ENCODE peak calls at places on chromosomes 16 and 17, in nine cellular contexts. Q, W, C, H, B, M, L, Z and X are unnamed samples.

GRCh38 chr17:1490643-1491405 is 1.7 kb downstream of the MYO1C start:
- DNase-seq in Q (peak), W (peak), C (peak), H (peak), B (peak), M (peak), L (peak), Z (peak), X (peak)

GRCh38 chr17:65485388-65486299 is 75.8 kb downstream of the AXIN2 start:
- DNase-seq in Q (peak), W (no peak), C (peak), H (no peak), B (no peak), M (no peak), L (no peak), Z (no peak), X (no peak)

GRCh38 chr17:81552244-81553017 is at the start of gene FAAP100:
- DNase-seq in Q (peak), W (peak), C (peak), H (peak), B (peak), M (peak), L (peak), Z (peak), X (peak)

GRCh38 chr16:88503771-88504488 is 50.9 kb downstream of the ZFPM1 start:
- DNase-seq in Q (no peak), W (no peak), C (no peak), H (no peak), B (no peak), M (no peak), L (no peak), Z (no peak), X (no peak)

GRCh38 chr17:82020874-82021727 is 1.6 kb downstream of the CENPX start:
- DNase-seq in Q (peak), W (peak), C (peak), H (peak), B (peak), M (peak), L (peak), Z (peak), X (peak)

GRCh38 chr16:1308036-1308976 is 1.1 kb upstream of the UBE2I start:
- DNase-seq in Q (no peak), W (no peak), C (no peak), H (no peak), B (no peak), M (no peak), L (no peak), Z (no peak), X (no peak)

GRCh38 chr16:86761117-86761971 is 183.0 kb downstream of the FOXL1 start:
- DNase-seq in Q (peak), W (peak), C (no peak), H (peak), B (peak), M (peak), L (peak), Z (peak), X (peak)

GRCh38 chr16:27400751-27401620 is 988 bp upstream of the IL21R start:
- DNase-seq in Q (no peak), W (no peak), C (no peak), H (no peak), B (no peak), M (no peak), L (no peak), Z (no peak), X (no peak)

GRCh38 chr17:63528183-63528582 is 5.0 kb downstream of the KCNH6 start:
- DNase-seq in Q (no peak), W (no peak), C (no peak), H (no peak), B (no peak), M (no peak), L (no peak), Z (no peak), X (no peak)

GRCh38 chr17:57544381-57544780 is 200.7 kb downstream of the CCDC182 start:
- DNase-seq in Q (no peak), W (no peak), C (no peak), H (no peak), B (no peak), M (no peak), L (no peak), Z (no peak), X (no peak)

DNA sequence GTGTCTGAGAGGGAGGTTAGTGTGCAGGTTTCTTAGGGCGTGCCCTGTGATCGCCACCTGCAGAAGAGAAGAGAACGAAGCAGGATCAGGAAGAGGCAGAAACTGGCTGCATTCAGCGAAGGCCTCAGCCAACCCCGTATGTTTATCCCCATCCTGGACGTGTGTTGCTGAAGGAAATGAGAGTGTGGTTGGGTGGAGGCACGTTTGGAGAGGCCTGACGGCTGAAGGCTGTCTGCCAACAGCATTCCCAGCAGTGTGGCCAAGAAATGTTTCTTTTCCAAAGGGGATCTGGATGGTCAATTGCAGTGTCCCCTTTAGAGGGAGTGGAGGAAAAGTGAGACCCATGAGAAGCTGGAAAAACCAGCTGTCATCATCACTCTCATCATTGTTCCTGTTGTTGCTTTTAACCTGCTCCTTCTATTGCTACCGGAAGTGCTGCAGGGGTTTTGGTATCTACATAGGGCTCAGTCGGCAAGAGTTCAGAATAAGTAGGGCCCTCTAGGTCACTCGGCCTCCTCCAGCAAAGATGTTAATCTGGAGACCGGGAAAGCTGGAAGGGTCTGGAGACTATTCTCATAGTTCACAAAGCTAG is 46.5 kb upstream of the SLC47A1 start:
- DNase-seq in Q (no peak), W (peak), C (no peak), H (no peak), B (no peak), M (no peak), L (no peak), Z (no peak), X (no peak)
- TF ChIP-seq CTCF in Q (no peak), W (no peak), C (no peak), H (no peak), B (no peak), M (no peak), L (no peak), Z (no peak), X (no peak)

DNA sequence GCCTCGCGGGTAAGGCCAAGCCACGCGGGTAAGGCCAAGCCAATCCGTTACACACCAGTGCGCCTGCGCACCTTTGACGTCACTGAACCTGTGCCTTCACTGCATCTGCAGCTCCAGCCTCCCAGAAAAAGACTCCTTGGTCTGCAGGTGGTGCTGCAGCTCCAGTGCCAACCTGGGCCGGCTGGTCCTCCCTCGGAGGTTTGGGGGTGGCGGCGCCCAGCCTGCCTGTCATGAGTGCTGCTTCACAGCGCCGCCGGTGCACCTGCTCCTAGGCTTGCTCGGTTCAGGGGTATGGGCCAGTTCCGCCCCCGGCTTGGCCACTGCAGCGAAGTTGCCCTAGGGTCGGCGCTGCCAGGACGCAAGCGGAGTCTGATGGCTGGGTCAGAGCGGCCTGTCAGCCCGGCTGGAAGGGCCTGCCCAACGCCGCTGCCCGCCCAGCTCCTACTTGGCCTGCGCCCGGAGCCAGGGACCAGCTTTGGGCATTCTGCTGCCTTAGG is 146.6 kb downstream of the USP22 start:
- DNase-seq in Q (peak), W (no peak), C (no peak), H (no peak), B (no peak), M (no peak), L (no peak), Z (peak), X (no peak)
- TF ChIP-seq CTCF in Q (no peak), W (no peak), C (no peak), H (no peak), B (no peak), M (no peak), L (no peak), Z (no peak), X (no peak)

DNA sequence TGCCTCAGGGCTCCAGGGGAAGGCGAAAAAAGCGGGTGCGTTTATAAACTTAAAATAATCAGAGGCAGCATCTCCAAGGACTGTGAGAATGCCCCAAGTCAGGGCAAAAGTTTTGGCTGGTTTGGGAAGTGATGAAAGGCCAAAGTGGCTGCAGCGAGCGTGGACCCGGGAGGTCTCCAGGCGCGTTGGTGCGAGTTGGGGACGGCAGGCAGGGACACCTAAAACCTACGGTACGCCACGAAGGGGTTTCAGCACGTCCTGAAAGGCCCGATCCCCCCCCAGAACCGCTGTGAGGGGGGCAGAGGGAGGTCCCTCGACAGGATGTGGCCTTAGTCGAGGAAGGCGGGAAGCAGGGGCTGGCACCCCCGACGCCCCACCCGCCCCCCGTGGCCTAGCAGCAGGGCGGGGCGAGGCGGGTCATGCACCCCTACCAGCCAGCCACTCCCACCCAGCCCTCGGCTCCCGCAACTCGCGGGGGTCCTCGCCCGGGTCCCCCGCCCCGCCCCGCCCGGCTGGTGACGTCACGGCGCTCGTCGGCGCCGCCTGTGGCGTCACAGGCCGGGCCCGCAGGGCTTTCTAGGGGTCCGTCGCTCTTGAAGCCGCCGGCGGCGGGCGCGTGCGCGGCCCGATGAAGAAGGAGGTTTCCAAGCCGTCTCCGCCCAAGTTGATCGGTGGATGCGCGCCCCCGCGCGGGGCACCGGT is at the start of gene MYCBPAP:
- DNase-seq in Q (peak), W (peak), C (peak), H (no peak), B (peak), M (peak), L (peak), Z (peak), X (peak)
- TF ChIP-seq CTCF in Q (peak), W (peak), C (peak), H (no peak), B (no peak), M (no peak), L (no peak), Z (peak), X (no peak)

GRCh38 chr17:4933646-4934045 is 1.6 kb downstream of the GP1BA start:
- DNase-seq in Q (no peak), W (no peak), C (no peak), H (no peak), B (no peak), M (no peak), L (no peak), Z (no peak), X (no peak)

GRCh38 chr17:4936436-4936835 is 3.4 kb downstream of the SLC25A11 start:
- DNase-seq in Q (no peak), W (no peak), C (no peak), H (no peak), B (no peak), M (no peak), L (no peak), Z (no peak), X (no peak)

GRCh38 chr17:4932756-4933155 is 679 bp downstream of the GP1BA start:
- DNase-seq in Q (no peak), W (no peak), C (no peak), H (no peak), B (no peak), M (no peak), L (no peak), Z (no peak), X (no peak)

GRCh38 chr17:4935650-4936049 is 3.6 kb downstream of the GP1BA start:
- DNase-seq in Q (no peak), W (no peak), C (no peak), H (no peak), B (no peak), M (no peak), L (no peak), Z (no peak), X (no peak)

GRCh38 chr17:4934173-4934979 is 2.3 kb downstream of the GP1BA start:
- DNase-seq in Q (peak), W (no peak), C (no peak), H (no peak), B (no peak), M (peak), L (no peak), Z (peak), X (peak)
- TF ChIP-seq CTCF in Q (peak), W (peak), C (peak), H (no peak), B (peak), M (peak), L (no peak), Z (peak), X (no peak)

DNA sequence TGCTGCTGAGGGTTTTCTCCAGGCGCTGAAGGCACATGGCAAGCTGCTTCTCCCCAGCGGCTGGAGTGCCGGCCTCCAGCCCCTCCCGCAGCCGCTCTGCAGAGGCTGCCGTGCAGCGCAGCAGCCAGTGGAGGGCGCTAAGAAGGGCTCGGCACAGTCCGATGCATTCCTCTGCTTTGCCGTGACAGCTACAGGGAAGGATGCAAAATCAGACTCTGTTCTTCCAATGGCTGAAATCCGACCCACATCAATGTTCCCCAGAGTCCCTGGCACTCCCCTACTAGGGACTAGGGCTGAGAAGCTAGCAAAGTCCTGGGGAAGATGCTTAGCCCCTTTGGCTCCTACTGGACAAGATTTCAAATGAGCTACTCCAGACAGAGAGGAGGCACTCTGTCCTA is 19.0 kb downstream of the MED24 start:
- DNase-seq in Q (no peak), W (no peak), C (no peak), H (no peak), B (peak), M (peak), L (peak), Z (no peak), X (peak)
- TF ChIP-seq CTCF in Q (peak), W (peak), C (peak), H (peak), B (peak), M (peak), L (peak), Z (peak), X (no peak)

GRCh38 chr17:44916781-44917241 is 1.5 kb upstream of the GFAP start:
- DNase-seq in Q (peak), W (peak), C (peak), H (peak), B (no peak), M (no peak), L (no peak), Z (no peak), X (peak)
- TF ChIP-seq CTCF in Q (no peak), W (no peak), C (no peak), H (no peak), B (no peak), M (no peak), L (no peak), Z (no peak), X (no peak)

GRCh38 chr16:72956124-72957064 is 91.5 kb downstream of the ZFHX3 start:
- DNase-seq in Q (no peak), W (no peak), C (no peak), H (no peak), B (no peak), M (no peak), L (no peak), Z (no peak), X (no peak)
- TF ChIP-seq CTCF in Q (no peak), W (no peak), C (no peak), H (no peak), B (no peak), M (no peak), L (no peak), Z (no peak), X (no peak)

GRCh38 chr17:66533572-66533971 is 231.2 kb downstream of the PRKCA start:
- DNase-seq in Q (no peak), W (no peak), C (no peak), H (no peak), B (no peak), M (peak), L (no peak), Z (no peak), X (no peak)
- TF ChIP-seq CTCF in Q (no peak), W (no peak), C (no peak), H (no peak), B (no peak), M (no peak), L (no peak), Z (no peak), X (no peak)

GRCh38 chr16:10027553-10027952 is 154.7 kb downstream of the GRIN2A start:
- DNase-seq in Q (no peak), W (no peak), C (no peak), H (no peak), B (no peak), M (no peak), L (no peak), Z (no peak), X (no peak)

GRCh38 chr16:10028644-10029043 is 153.6 kb downstream of the GRIN2A start:
- DNase-seq in Q (no peak), W (no peak), C (no peak), H (no peak), B (no peak), M (no peak), L (no peak), Z (no peak), X (no peak)

GRCh38 chr16:10033561-10033960 is 148.7 kb downstream of the GRIN2A start:
- DNase-seq in Q (no peak), W (no peak), C (no peak), H (no peak), B (no peak), M (peak), L (no peak), Z (no peak), X (no peak)

GRCh38 chr16:10031955-10032354 is 150.3 kb downstream of the GRIN2A start:
- DNase-seq in Q (no peak), W (no peak), C (no peak), H (no peak), B (no peak), M (no peak), L (no peak), Z (no peak), X (no peak)

DNA sequence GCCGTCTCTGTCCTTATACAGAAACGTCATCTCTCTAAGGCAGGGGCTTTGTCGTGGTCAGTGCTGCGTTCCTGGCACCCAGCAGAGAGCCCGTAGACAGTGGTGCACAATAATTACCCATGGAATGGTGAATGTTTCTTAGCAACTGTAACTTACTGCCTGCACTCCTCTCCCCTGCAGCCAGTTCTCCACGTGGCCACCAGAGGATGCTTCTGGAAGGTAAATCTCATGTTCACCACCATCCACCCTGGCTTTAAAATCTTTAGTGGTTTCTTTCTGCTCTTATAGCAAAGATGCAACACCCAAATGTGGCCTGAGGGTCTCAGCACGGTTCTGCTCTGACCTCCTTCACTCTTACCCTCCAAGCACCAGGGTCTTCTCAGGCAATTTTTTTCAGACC is 150.8 kb downstream of the GRIN2A start:
- DNase-seq in Q (no peak), W (no peak), C (no peak), H (no peak), B (no peak), M (no peak), L (no peak), Z (no peak), X (no peak)
- TF ChIP-seq CTCF in Q (no peak), W (no peak), C (no peak), H (no peak), B (peak), M (no peak), L (no peak), Z (no peak), X (no peak)

GRCh38 chr17:17816240-17816814 is 20.5 kb downstream of the SREBF1 start:
- DNase-seq in Q (no peak), W (no peak), C (no peak), H (no peak), B (no peak), M (no peak), L (no peak), Z (no peak), X (no peak)

GRCh38 chr17:17815436-17816200 is 21.2 kb downstream of the SREBF1 start:
- DNase-seq in Q (no peak), W (no peak), C (no peak), H (no peak), B (no peak), M (no peak), L (no peak), Z (no peak), X (no peak)

GRCh38 chr17:17818088-17818526 is 18.7 kb downstream of the SREBF1 start:
- DNase-seq in Q (no peak), W (no peak), C (peak), H (no peak), B (peak), M (no peak), L (no peak), Z (no peak), X (no peak)

GRCh38 chr17:17817552-17817947 is 19.2 kb downstream of the SREBF1 start:
- DNase-seq in Q (no peak), W (no peak), C (no peak), H (no peak), B (no peak), M (no peak), L (no peak), Z (no peak), X (no peak)

DNA sequence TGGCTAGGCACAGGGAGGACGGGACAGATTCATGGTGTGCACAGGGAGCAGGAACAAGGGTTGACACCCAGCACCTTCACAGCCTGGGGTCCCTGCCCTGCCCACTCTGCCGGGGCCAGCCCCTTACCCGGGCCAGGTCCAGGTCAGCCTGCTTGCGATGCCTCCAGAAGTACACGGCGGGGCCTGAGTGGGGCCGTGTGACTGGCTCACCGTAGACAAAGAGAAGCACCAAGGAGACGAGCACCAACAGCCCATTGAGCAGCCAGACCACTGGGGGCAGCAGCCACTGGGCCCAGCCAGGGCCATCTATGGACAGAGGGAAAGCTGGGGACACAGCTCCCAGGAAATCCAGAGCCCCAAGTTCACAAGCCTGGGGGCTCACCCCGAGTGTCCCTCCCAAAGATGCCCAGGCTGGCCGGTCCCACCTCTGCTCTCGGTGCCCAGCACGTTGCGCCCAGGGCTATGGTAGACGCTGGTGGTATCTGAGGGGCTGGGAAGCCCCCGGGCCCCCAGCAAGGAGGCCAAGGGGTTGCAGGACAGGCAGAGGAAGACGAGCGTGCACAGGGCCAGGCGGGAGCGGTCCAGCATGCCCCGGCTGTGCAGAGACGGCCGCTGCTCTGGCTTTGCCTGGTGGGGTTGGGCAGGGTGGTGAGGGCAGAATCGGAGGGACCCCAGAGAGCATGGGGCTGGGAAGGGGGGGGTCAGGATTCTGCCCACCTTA is 19.8 kb downstream of the SREBF1 start:
- DNase-seq in Q (no peak), W (no peak), C (no peak), H (no peak), B (no peak), M (no peak), L (no peak), Z (no peak), X (no peak)
- TF ChIP-seq CTCF in Q (no peak), W (no peak), C (no peak), H (no peak), B (no peak), M (no peak), L (no peak), Z (no peak), X (no peak)